ENCODE peak calls at places on chromosomes 3 and 15, in ten cellular contexts. B is CD8-positive, alpha-beta T cell; O is adrenal gland; M is CD4-positive, alpha-beta T cell; T is OCI-LY7; H is H9; I is left lung; A is IMR-90; V is CD8-positive, alpha-beta memory T cell; E is heart left ventricle. S is an unnamed sample.

GRCh38 chr15:51398676-51399075 is 57.2 kb downstream of the GLDN start:
- DNase-seq in O (no peak), E (no peak), H (peak; percentile 18), A (no peak), B (no peak), V (no peak), I (no peak), T (no peak), M (no peak), S (no peak)

GRCh38 chr15:83436513-83437158 is 10.5 kb upstream of the SH3GL3 start:
- DNase-seq in V (no peak), E (no peak), A (peak; percentile 52), M (no peak), T (peak; percentile 2), O (no peak), B (no peak), I (no peak), H (no peak), S (no peak)

GRCh38 chr3:11059090-11059798 is 66.7 kb downstream of the SLC6A1 start:
- DNase-seq in B (no peak), E (no peak), O (peak; percentile 57), I (no peak), V (no peak), H (peak; percentile 82), A (peak; percentile 70), M (no peak), T (peak; percentile 30), S (no peak)

GRCh38 chr3:37025562-37026335 is 32.4 kb downstream of the MLH1 start:
- DNase-seq in B (no peak), T (no peak), A (no peak), O (no peak), E (no peak), I (no peak), M (no peak), H (no peak), V (no peak), S (no peak)

GRCh38 chr3:195236076-195236798 is 34.7 kb downstream of the XXYLT1 start:
- DNase-seq in T (no peak), E (no peak), I (peak; percentile 23), H (no peak), O (no peak), B (no peak), V (no peak), M (no peak), A (no peak), S (no peak)

GRCh38 chr3:164459526-164460151 is 618.7 kb downstream of the SI start:
- DNase-seq in V (no peak), O (no peak), H (no peak), A (no peak), M (no peak), I (no peak), E (no peak), T (no peak), B (no peak), S (no peak)

GRCh38 chr15:61997786-61998185 is 62.5 kb downstream of the VPS13C start:
- DNase-seq in H (no peak), V (no peak), A (no peak), M (no peak), E (no peak), B (no peak), I (no peak), T (no peak), O (no peak), S (no peak)

GRCh38 chr3:72887723-72888545 is at the start of gene GXYLT2:
- DNase-seq in V (no peak), T (peak; percentile 2), B (peak; percentile 21), M (peak; percentile 35), I (peak; percentile 85), E (peak; percentile 80), O (peak; percentile 71), A (peak; percentile 71), H (peak; percentile 87), S (peak; percentile 81)

GRCh38 chr15:92413511-92413910 is 19.8 kb downstream of the ST8SIA2 start:
- DNase-seq in T (no peak), I (no peak), O (no peak), E (no peak), B (no peak), M (no peak), V (no peak), H (no peak), A (no peak), S (no peak)

GRCh38 chr3:172104471-172105072 is 65.2 kb downstream of the FNDC3B start:
- DNase-seq in B (no peak), O (no peak), A (no peak), E (no peak), H (peak; percentile 73), M (no peak), I (no peak), T (no peak), V (no peak), S (no peak)

GRCh38 chr15:19987389-19988048 is 554.1 kb downstream of the GOLGA6L6 start:
- DNase-seq in A (no peak), B (no peak), I (peak; percentile 49), H (peak; percentile 25), M (no peak), T (peak; percentile 1), V (no peak), O (no peak), E (no peak), S (no peak)
- H3K9me3 ChIP-seq in A (peaks cover 16% of the 10 kb centered on the region), B (no peaks in the 10 kb centered on the region), I (no peaks in the 10 kb centered on the region), H (peaks cover 72% of the 10 kb centered on the region), M (no peaks in the 10 kb centered on the region), T (peaks cover 12% of the 10 kb centered on the region), V (no peaks in the 10 kb centered on the region), O (no peaks in the 10 kb centered on the region), E (no peaks in the 10 kb centered on the region), S (no peaks in the 10 kb centered on the region)

GRCh38 chr3:190183121-190183520 is 62.4 kb upstream of the P3H2 start:
- DNase-seq in B (no peak), O (no peak), M (no peak), A (peak; percentile 98), T (no peak), I (no peak), E (no peak), V (no peak), H (no peak), S (no peak)

GRCh38 chr3:190192087-190192486 is 71.4 kb upstream of the P3H2 start:
- DNase-seq in B (no peak), H (no peak), V (no peak), T (no peak), O (no peak), A (no peak), I (no peak), M (no peak), E (no peak), S (no peak)

GRCh38 chr3:190193210-190193609 is 72.5 kb upstream of the P3H2 start:
- DNase-seq in M (no peak), E (no peak), V (no peak), I (no peak), B (no peak), H (no peak), O (no peak), T (no peak), A (peak; percentile 61), S (no peak)

GRCh38 chr3:190192807-190193206 is 72.1 kb upstream of the P3H2 start:
- DNase-seq in T (no peak), B (no peak), A (peak; percentile 13), E (no peak), M (no peak), O (no peak), H (no peak), V (no peak), I (no peak), S (no peak)

DNA sequence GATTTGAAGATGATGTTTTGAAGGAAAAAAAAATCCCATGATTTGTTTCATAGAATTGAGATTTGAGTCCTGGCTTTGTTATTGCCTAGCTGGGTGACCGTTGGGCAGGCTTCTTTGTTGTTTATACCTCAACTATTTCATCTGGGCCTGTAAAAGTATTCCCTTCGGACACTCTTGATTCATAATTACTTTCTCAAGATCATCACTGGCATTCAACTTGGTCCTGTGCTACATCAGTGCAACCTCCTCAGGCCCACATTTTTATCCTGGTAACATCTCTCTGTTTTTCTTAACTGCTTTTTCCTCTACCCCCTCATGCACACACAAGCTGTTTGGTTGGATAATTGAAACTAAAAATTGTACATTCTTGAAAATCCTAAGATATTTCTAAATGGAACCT is 67.5 kb upstream of the P3H2 start:
- DNase-seq in V (no peak), I (no peak), A (no peak), O (no peak), E (no peak), T (no peak), M (no peak), H (no peak), B (no peak), S (no peak)
- H3K27ac ChIP-seq in V (no peak overlapping the region), I (no peak overlapping the region), A (no peak overlapping the region), O (no peak overlapping the region), E (no peak overlapping the region), T (no peak overlapping the region), M (no peak overlapping the region), H (no peak overlapping the region), B (no peak overlapping the region), S (no peak overlapping the region)

DNA sequence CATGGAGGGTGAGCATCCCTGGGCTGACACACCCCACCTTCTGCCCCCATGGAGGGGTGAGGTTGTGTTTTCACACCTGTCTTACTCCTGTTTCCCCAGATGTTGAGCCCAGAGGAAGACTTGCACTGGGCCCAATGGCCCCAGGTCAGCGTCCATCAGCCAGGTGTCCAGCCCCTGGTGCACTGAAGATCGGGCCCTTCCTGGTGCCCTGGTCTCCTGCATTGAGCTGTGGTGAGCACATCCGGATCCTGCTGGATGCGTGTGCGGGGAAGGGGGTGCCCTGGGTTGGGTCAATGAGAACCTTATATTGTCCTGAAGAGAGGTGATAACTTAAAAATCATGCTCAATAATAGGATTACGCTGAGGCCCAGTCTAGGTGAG is 227.3 kb downstream of the SNRPN start:
- DNase-seq in V (no peak), H (no peak), M (no peak), I (peak; percentile 39), O (no peak), E (no peak), A (no peak), B (no peak), T (no peak), S (peak; percentile 45)
- H3K9me3 ChIP-seq in V (no peaks in the 10 kb centered on the region), H (peaks cover 50% of the 10 kb centered on the region), M (peaks cover 13% of the 10 kb centered on the region), I (no peaks in the 10 kb centered on the region), O (no peaks in the 10 kb centered on the region), E (peaks cover 10% of the 10 kb centered on the region), A (peaks cover 85% of the 10 kb centered on the region), B (no peaks in the 10 kb centered on the region), T (no peaks in the 10 kb centered on the region), S (no peaks in the 10 kb centered on the region)

GRCh38 chr15:57596301-57596855 is 4.7 kb downstream of the MYZAP start:
- DNase-seq in M (no peak), E (no peak), B (no peak), I (no peak), H (no peak), T (no peak), V (no peak), A (no peak), O (no peak), S (no peak)

GRCh38 chr15:57599299-57599810 is 7.7 kb downstream of the MYZAP start:
- DNase-seq in T (no peak), E (no peak), O (no peak), I (no peak), A (no peak), M (no peak), B (no peak), H (no peak), V (no peak), S (no peak)

GRCh38 chr15:57596978-57597377 is 5.3 kb downstream of the MYZAP start:
- DNase-seq in A (no peak), B (no peak), M (no peak), O (no peak), V (no peak), E (no peak), T (no peak), H (no peak), I (no peak), S (no peak)

GRCh38 chr15:57598346-57598745 is 6.6 kb downstream of the MYZAP start:
- DNase-seq in A (no peak), M (no peak), I (no peak), T (no peak), O (no peak), E (no peak), B (no peak), V (no peak), H (no peak), S (no peak)

GRCh38 chr15:57597431-57597830 is 5.7 kb downstream of the MYZAP start:
- DNase-seq in M (no peak), A (no peak), I (no peak), T (no peak), B (no peak), E (no peak), H (no peak), V (no peak), O (no peak), S (no peak)
- H3K27ac ChIP-seq in M (no peak overlapping the region), A (no peak overlapping the region), I (peak overlapping the region; percentile 60), T (no peak overlapping the region), B (no peak overlapping the region), E (peak overlapping the region; percentile 96), H (no peak overlapping the region), V (no peak overlapping the region), O (no peak overlapping the region), S (no peak overlapping the region)